ENCODE peak calls at places on chromosomes 12 and 14, in eight cellular contexts. L is A549, X is SK-N-SH, Y is ovary, D is HepG2, R is tibial nerve, B is H1, V is upper lobe of left lung. T is an unnamed sample.

GRCh38 chr12:109385339-109386078 is 37.8 kb downstream of the MYO1H start:
- DNase-seq in Y (peak), V (no peak), B (no peak), R (peak), X (peak), L (peak), D (peak), T (no peak)

GRCh38 chr12:119749666-119750065 is 81.7 kb downstream of the PRKAB1 start:
- DNase-seq in L (no peak), B (no peak), R (no peak), Y (no peak), X (peak), D (no peak), V (no peak), T (no peak)

GRCh38 chr12:58414398-58414871 is 473.1 kb downstream of the ATP23 start:
- DNase-seq in Y (no peak), X (no peak), L (peak), B (no peak), D (no peak), V (no peak), R (no peak), T (no peak)

GRCh38 chr12:25781223-25781622 is 177.3 kb upstream of the RASSF8 start:
- DNase-seq in D (no peak), Y (no peak), X (no peak), R (no peak), V (no peak), B (no peak), L (no peak), T (no peak)

GRCh38 chr14:50039734-50040400 is 76.5 kb downstream of the VCPKMT start:
- DNase-seq in R (no peak), V (no peak), D (peak), B (no peak), L (peak), Y (no peak), X (no peak), T (no peak)

GRCh38 chr14:35050652-35051051 is 4.6 kb downstream of the FAM177A1 start:
- DNase-seq in R (no peak), V (no peak), D (peak), X (no peak), B (no peak), Y (no peak), L (peak), T (no peak)

GRCh38 chr14:64788706-64789105 is 84.5 kb downstream of the PLEKHG3 start:
- DNase-seq in V (no peak), L (peak), X (no peak), Y (no peak), B (no peak), R (peak), D (no peak), T (no peak)

GRCh38 chr12:93957870-93958269 is 190.5 kb upstream of the PLXNC1 start:
- DNase-seq in Y (no peak), R (no peak), L (no peak), D (no peak), V (no peak), X (no peak), B (no peak), T (no peak)

GRCh38 chr12:7130791-7131501 is 775 bp downstream of the CLSTN3 start:
- DNase-seq in R (peak), Y (peak), L (no peak), V (no peak), B (no peak), D (no peak), X (peak), T (no peak)

GRCh38 chr12:131737485-131737827 is 26.6 kb downstream of the SFSWAP start:
- DNase-seq in V (no peak), R (no peak), L (no peak), B (no peak), Y (no peak), D (no peak), X (no peak), T (no peak)

GRCh38 chr12:3697311-3697870 is 55.5 kb downstream of the CRACR2A start:
- DNase-seq in V (no peak), X (no peak), L (no peak), D (no peak), B (no peak), Y (no peak), R (no peak), T (no peak)

GRCh38 chr12:55743967-55744931 is 1.3 kb downstream of the GDF11 start:
- DNase-seq in B (no peak), X (peak), R (no peak), Y (no peak), L (no peak), V (no peak), D (no peak), T (peak)

GRCh38 chr14:101120636-101121398 is 217.3 kb upstream of the RTL1 start:
- DNase-seq in R (peak), D (no peak), B (no peak), L (no peak), X (peak), V (peak), Y (no peak), T (peak)

GRCh38 chr12:55972045-55972843 is 1.6 kb upstream of the RAB5B start:
- DNase-seq in B (no peak), V (no peak), L (peak), X (no peak), Y (no peak), D (peak), R (no peak), T (peak)

GRCh38 chr14:80291099-80291498 is 79.8 kb upstream of the DIO2 start:
- DNase-seq in V (no peak), L (no peak), B (no peak), X (no peak), D (no peak), Y (no peak), R (no peak), T (no peak)

GRCh38 chr14:99574099-99574880 is 29.7 kb downstream of the CCDC85C start:
- DNase-seq in V (no peak), B (peak), L (peak), Y (peak), X (peak), R (no peak), D (peak), T (no peak)

GRCh38 chr12:104713444-104713843 is 244.6 kb downstream of the SLC41A2 start:
- DNase-seq in V (no peak), L (no peak), R (no peak), X (no peak), Y (no peak), B (no peak), D (no peak), T (no peak)

GRCh38 chr12:30514666-30515065 is 181.0 kb downstream of the IPO8 start:
- DNase-seq in D (no peak), Y (no peak), L (no peak), R (no peak), B (no peak), X (no peak), V (no peak), T (no peak)

GRCh38 chr12:11662369-11662768 is 12.9 kb downstream of the ETV6 start:
- DNase-seq in R (no peak), X (no peak), L (no peak), D (no peak), B (no peak), Y (no peak), V (no peak), T (no peak)

GRCh38 chr14:33357225-33358010 is 418.7 kb downstream of the NPAS3 start:
- DNase-seq in D (no peak), B (no peak), L (no peak), R (no peak), Y (no peak), V (peak), X (no peak), T (no peak)

GRCh38 chr12:31582155-31582554 is 8.8 kb downstream of the DENND5B start:
- DNase-seq in L (no peak), R (no peak), V (no peak), B (no peak), D (no peak), Y (no peak), X (no peak), T (no peak)

GRCh38 chr12:64826234-64826633 is 1.8 kb downstream of the TBC1D30 start:
- DNase-seq in V (no peak), X (peak), R (peak), L (no peak), Y (peak), D (no peak), B (no peak), T (no peak)

GRCh38 chr14:101030586-101030985 is 127.1 kb upstream of the RTL1 start:
- DNase-seq in D (no peak), L (no peak), X (no peak), V (no peak), B (no peak), R (no peak), Y (no peak), T (peak)

GRCh38 chr12:77120695-77121094 is 55.3 kb upstream of the E2F7 start:
- DNase-seq in X (no peak), D (no peak), B (no peak), R (no peak), L (no peak), V (no peak), Y (no peak), T (no peak)

GRCh38 chr12:11822071-11822818 is 172.8 kb downstream of the ETV6 start:
- DNase-seq in X (no peak), D (no peak), L (no peak), Y (no peak), V (no peak), B (no peak), R (no peak), T (no peak)

GRCh38 chr14:89445252-89445973 is 28.4 kb upstream of the FOXN3 start:
- DNase-seq in D (no peak), Y (no peak), B (no peak), V (no peak), L (no peak), X (no peak), R (no peak), T (peak)

GRCh38 chr12:47901285-47902093 is 3.3 kb downstream of the VDR start:
- DNase-seq in R (no peak), Y (no peak), D (no peak), B (no peak), X (no peak), V (peak), L (no peak), T (peak)

GRCh38 chr12:115709410-115710065 is 568.0 kb downstream of the MED13L start:
- DNase-seq in B (no peak), X (no peak), V (no peak), Y (peak), D (no peak), R (peak), L (no peak), T (no peak)

GRCh38 chr12:26044007-26044394 is 80.8 kb downstream of the BHLHE41 start:
- DNase-seq in D (no peak), X (no peak), V (no peak), R (no peak), B (no peak), L (no peak), Y (no peak), T (no peak)

GRCh38 chr12:124428136-124428791 is 133.4 kb downstream of the RFLNA start:
- DNase-seq in Y (no peak), B (no peak), X (peak), D (no peak), V (peak), R (peak), L (no peak), T (peak)

GRCh38 chr12:89949457-89950195 is 241.0 kb upstream of the ATP2B1 start:
- DNase-seq in L (peak), D (peak), R (peak), X (no peak), B (no peak), Y (no peak), V (no peak), T (no peak)

GRCh38 chr12:93616584-93617101 is 44.2 kb downstream of the SOCS2 start:
- DNase-seq in L (peak), D (no peak), Y (no peak), X (no peak), V (no peak), R (no peak), B (peak), T (no peak)

GRCh38 chr14:80770114-80770917 is 171.2 kb downstream of the CEP128 start:
- DNase-seq in Y (no peak), L (no peak), X (no peak), D (no peak), B (no peak), R (no peak), V (no peak), T (no peak)

GRCh38 chr14:99277534-99277933 is 5.5 kb upstream of the BCL11B start:
- DNase-seq in X (no peak), B (no peak), Y (no peak), L (no peak), D (no peak), V (no peak), R (no peak), T (no peak)

GRCh38 chr12:123634142-123634561 is 523 bp downstream of the GTF2H3 start:
- DNase-seq in R (no peak), Y (no peak), X (no peak), D (no peak), B (no peak), V (no peak), L (no peak), T (no peak)

GRCh38 chr12:16766736-16767135 is 160.8 kb upstream of the LMO3 start:
- DNase-seq in R (no peak), X (no peak), B (no peak), L (no peak), V (no peak), Y (no peak), D (no peak), T (no peak)

GRCh38 chr12:123591702-123592481 is 7.5 kb downstream of the TMED2 start:
- DNase-seq in D (no peak), B (no peak), V (no peak), R (no peak), L (no peak), X (no peak), Y (no peak), T (no peak)

DNA sequence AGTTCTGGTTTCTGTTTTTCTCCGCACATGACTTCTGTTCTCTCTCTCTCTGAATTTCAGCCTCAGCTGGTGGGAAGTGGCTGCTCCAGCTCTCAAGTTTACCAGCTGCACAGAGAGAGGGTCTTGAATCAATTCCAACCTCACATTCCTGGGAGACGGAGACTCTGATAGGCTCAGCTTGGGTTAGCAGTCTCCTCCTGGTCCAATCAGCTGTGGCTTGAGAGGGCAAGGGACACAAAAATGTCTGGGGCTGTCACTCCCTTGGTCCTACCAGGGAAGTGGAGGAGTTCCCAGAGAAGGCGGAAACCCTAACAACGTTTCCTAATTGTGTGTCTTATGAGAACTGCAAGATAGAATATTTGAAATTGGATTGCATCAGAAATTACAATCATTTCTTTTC is 7.1 kb downstream of the CCDC63 start:
- DNase-seq in V (no peak), Y (no peak), X (no peak), R (no peak), D (no peak), L (no peak), B (no peak), T (no peak)
- TF ChIP-seq EP300 in V (no peak), Y (no peak), X (no peak), R (no peak), D (no peak), L (no peak), B (no peak), T (no peak)

GRCh38 chr12:19243577-19243976 is 114.0 kb downstream of the PLEKHA5 start:
- DNase-seq in D (no peak), L (no peak), Y (no peak), B (no peak), R (no peak), V (no peak), X (no peak), T (no peak)
- TF ChIP-seq EP300 in D (no peak), L (no peak), Y (no peak), B (no peak), R (no peak), V (no peak), X (no peak), T (no peak)

DNA sequence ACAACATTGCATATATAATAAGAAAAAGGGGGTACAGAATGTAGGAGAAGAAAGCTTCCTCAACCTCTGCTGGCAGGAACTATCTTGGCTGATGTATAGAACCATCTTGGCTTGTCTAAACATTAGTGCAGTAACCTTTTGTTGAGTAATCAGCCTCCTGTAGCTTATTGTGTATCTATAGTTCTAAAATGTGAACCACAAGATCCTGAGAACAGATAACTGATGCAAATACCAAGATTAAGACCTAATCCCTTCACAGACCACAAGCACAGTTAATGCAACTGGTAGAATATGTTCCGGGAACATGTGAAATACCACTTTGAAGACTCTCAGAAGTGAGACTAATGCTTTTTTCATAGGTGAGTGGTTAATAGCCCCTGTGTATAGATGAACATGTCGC is 50.7 kb upstream of the KCNC2 start:
- DNase-seq in Y (no peak), L (no peak), B (no peak), R (no peak), D (no peak), X (no peak), V (no peak), T (no peak)
- TF ChIP-seq EP300 in Y (no peak), L (no peak), B (no peak), R (no peak), D (no peak), X (no peak), V (no peak), T (no peak)

GRCh38 chr14:58638231-58639205 is 756 bp downstream of the DACT1 start:
- DNase-seq in R (no peak), D (no peak), X (peak), V (peak), B (no peak), Y (peak), L (peak), T (peak)
- TF ChIP-seq EP300 in R (peak), D (no peak), X (no peak), V (no peak), B (no peak), Y (no peak), L (no peak), T (no peak)

T was measured in sigmoid colon.